ENCODE peak calls at places on chromosomes 3 and 15, in nine cellular contexts. X is astrocyte, R is right lobe of liver, J is kidney epithelial cell, E is endothelial cell, O is type B pancreatic cell, Z is osteoblast, Q is glutamatergic neuron, D is body of pancreas. L is an unnamed sample.

GRCh38 chr3:64422192-64422591 is 196.9 kb upstream of the PRICKLE2 start:
- DNase-seq in J (no peak), D (no peak), Z (no peak), X (no peak), R (no peak), E (no peak), Q (no peak), O (no peak), L (no peak)

GRCh38 chr15:45618813-45619212 is 16.0 kb upstream of the SQOR start:
- DNase-seq in R (no peak), X (no peak), D (no peak), J (no peak), E (no peak), Q (peak; percentile 24), Z (no peak), O (no peak), L (no peak)

GRCh38 chr15:52680041-52680391 is 828 bp upstream of the ATOSA start:
- DNase-seq in Z (peak; percentile 58), Q (no peak), X (peak; percentile 11), D (no peak), E (no peak), O (no peak), J (no peak), R (no peak), L (no peak)

GRCh38 chr3:62051506-62051905 is 321.8 kb downstream of the FEZF2 start:
- DNase-seq in Z (no peak), O (no peak), R (no peak), E (peak; percentile 21), J (no peak), Q (peak; percentile 48), X (no peak), D (peak; percentile 47), L (no peak)

GRCh38 chr3:188888321-188889056 is 283.3 kb upstream of the TPRG1 start:
- DNase-seq in D (no peak), Z (no peak), O (no peak), R (no peak), E (no peak), X (no peak), J (no peak), Q (no peak), L (no peak)

GRCh38 chr3:57688291-57688690 is 4.6 kb downstream of the DENND6A start:
- DNase-seq in O (no peak), R (no peak), X (no peak), Q (no peak), E (no peak), J (no peak), Z (no peak), D (no peak), L (no peak)

GRCh38 chr3:94360982-94361381 is 298.1 kb downstream of the NSUN3 start:
- DNase-seq in D (peak; percentile 69), R (no peak), J (no peak), Z (no peak), E (no peak), Q (no peak), X (peak; percentile 26), O (no peak), L (no peak)

GRCh38 chr15:91552555-91552954 is 301.0 kb upstream of the SLCO3A1 start:
- DNase-seq in Q (no peak), O (no peak), E (no peak), R (no peak), Z (no peak), D (no peak), J (no peak), X (peak; percentile 41), L (no peak)

GRCh38 chr15:98658831-98659699 is 10.7 kb downstream of the IGF1R start:
- DNase-seq in X (peak; percentile 42), J (no peak), O (no peak), E (peak; percentile 33), D (peak; percentile 54), Q (no peak), R (no peak), Z (peak; percentile 87), L (no peak)

GRCh38 chr15:69873807-69874206 is 223.9 kb downstream of the TLE3 start:
- DNase-seq in X (no peak), D (no peak), J (no peak), E (no peak), O (no peak), R (no peak), Z (no peak), Q (no peak), L (no peak)

GRCh38 chr3:42063886-42064285 is 27.3 kb upstream of the TRAK1 start:
- DNase-seq in O (no peak), X (peak; percentile 79), Z (peak; percentile 92), J (no peak), R (no peak), D (no peak), Q (no peak), E (no peak), L (no peak)

GRCh38 chr15:47717036-47717611 is at the start of gene SEMA6D:
- DNase-seq in Z (peak; percentile 87), J (peak; percentile 48), D (peak; percentile 77), Q (peak; percentile 93), X (peak; percentile 81), O (peak; percentile 85), R (peak; percentile 57), E (peak; percentile 88), L (no peak)

GRCh38 chr3:49132437-49133225 is at the start of gene LAMB2:
- DNase-seq in Z (peak; percentile 94), D (peak; percentile 71), R (peak; percentile 84), O (no peak), E (peak; percentile 71), Q (peak; percentile 73), J (peak; percentile 31), X (peak; percentile 82), L (no peak)

GRCh38 chr3:108182339-108182738 is 39.9 kb downstream of the IFT57 start:
- DNase-seq in D (no peak), J (no peak), Z (no peak), R (no peak), Q (no peak), O (no peak), E (no peak), X (peak; percentile 14), L (no peak)

GRCh38 chr3:177150218-177150916 is 46.9 kb downstream of the TBL1XR1 start:
- DNase-seq in X (peak; percentile 31), Z (no peak), J (no peak), R (no peak), E (no peak), O (no peak), Q (no peak), D (no peak), L (no peak)

GRCh38 chr3:148026009-148026588 is 616.9 kb downstream of the ZIC1 start:
- DNase-seq in J (no peak), X (no peak), E (no peak), R (no peak), Z (no peak), O (no peak), Q (no peak), D (no peak), L (no peak)

GRCh38 chr15:92882697-92883642 is 17.2 kb upstream of the CHD2 start:
- DNase-seq in X (no peak), E (peak; percentile 28), D (peak; percentile 44), Z (no peak), R (peak; percentile 63), J (no peak), O (no peak), Q (peak; percentile 34), L (no peak)

GRCh38 chr15:58903232-58903631 is 30.2 kb downstream of the SLTM start:
- DNase-seq in O (no peak), Z (no peak), E (no peak), Q (no peak), X (no peak), R (no peak), D (no peak), J (no peak), L (no peak)

GRCh38 chr3:194006102-194006501 is 129.8 kb upstream of the HES1 start:
- DNase-seq in R (no peak), J (no peak), X (no peak), E (no peak), D (no peak), Z (no peak), O (no peak), Q (no peak), L (no peak)
- TF ChIP-seq CTCF in R (no peak), J (no peak), X (no peak), E (no peak), D (no peak), Z (no peak), O (peak; percentile 54), Q (peak; percentile 27), L (no peak)

GRCh38 chr3:109228391-109229080 is 87.8 kb downstream of the DPPA2 start:
- DNase-seq in X (no peak), R (no peak), Z (no peak), D (no peak), J (no peak), E (no peak), Q (no peak), O (no peak), L (no peak)

DNA sequence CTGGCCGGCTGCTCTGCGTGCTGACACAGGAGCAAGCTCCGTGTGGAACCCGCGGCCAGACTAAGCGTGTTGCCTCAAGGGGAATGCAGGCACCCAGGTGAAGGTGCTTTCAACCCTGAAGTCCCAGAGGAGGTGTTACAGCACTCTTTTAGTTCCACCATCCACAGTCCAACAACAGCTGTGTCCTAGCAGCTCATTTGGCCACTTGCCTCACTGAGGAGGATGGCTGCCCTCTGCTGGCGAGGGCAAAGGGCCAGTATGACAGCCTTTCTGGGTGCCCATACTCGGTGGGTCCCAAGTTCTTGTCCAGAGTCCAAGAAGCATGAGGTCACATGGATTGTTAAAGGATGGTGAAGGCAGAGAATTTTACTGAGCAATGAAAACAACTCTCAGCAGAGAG is 87.8 kb downstream of the C3orf85 start:
- DNase-seq in O (no peak), Z (no peak), D (peak; percentile 36), R (peak; percentile 81), J (no peak), E (peak; percentile 7), Q (no peak), X (no peak), L (no peak)
- TF ChIP-seq CTCF in O (no peak), Z (no peak), D (peak; percentile 24), R (peak; percentile 70), J (peak; percentile 51), E (peak; percentile 24), Q (peak; percentile 17), X (no peak), L (no peak)

DNA sequence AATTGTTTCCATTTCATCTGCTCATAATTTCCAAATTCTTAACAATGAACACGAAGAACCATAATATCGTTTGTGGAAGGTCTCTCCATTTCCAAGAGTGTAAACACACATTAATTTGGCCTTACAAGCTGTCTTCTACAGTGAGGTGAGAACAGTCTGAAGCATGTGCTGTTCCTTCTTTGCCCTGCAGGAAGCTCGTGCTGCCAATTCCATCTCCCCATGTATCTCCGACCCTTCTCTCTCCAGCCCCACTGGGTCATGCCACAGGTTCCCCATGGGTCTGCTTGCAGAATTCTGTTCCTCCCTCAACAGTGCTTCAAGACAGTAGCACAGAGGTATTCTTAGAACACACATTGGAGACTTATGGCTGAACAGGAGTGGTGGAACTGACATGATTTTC is 70.5 kb downstream of the CHSY1 start:
- DNase-seq in X (no peak), Q (no peak), R (no peak), Z (no peak), D (no peak), J (no peak), O (no peak), E (no peak), L (no peak)
- TF ChIP-seq CTCF in X (no peak), Q (no peak), R (no peak), Z (no peak), D (no peak), J (no peak), O (no peak), E (no peak), L (no peak)

DNA sequence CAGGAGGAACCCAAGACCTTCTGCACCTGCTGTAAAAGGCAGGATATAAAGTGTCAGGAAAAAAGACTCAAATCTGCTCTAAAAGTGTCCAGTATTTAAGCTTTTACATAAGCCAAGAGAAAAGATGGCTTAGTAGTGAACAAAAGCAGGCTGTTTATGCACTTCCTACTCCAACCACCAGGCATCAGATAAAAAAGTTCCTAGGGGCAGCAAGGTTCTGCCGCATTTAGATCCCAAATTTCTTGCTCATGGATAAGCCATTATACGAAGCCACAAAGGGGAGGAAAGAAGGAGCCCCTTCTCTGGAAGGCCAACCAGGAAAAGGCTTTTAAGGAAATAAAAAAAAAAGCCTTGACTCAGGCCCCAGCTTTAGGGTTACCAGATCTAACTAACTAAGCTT is 10.6 kb upstream of the SLC9C1 start:
- DNase-seq in J (no peak), O (no peak), E (peak; percentile 12), X (peak; percentile 5), Q (no peak), D (no peak), R (no peak), Z (no peak), L (no peak)
- TF ChIP-seq CTCF in J (peak; percentile 39), O (peak; percentile 75), E (peak; percentile 65), X (peak; percentile 55), Q (peak; percentile 64), D (no peak), R (no peak), Z (peak; percentile 45), L (no peak)

L was measured in activated B cell treated with CpG ODN at 0.5 μM for 24 hours.